ENCODE peak calls at places on chromosomes 3 and 15, in seven cellular contexts. O is fibroblast of pulmonary artery, A is uterus, T is T follicular helper cell, C is neuronal stem cell, S is activated T-cell treated with anti-CD3 and anti-CD28 coated beads for 24 hours, D is HS-5. W is an unnamed sample.

GRCh38 chr3:15309662-15310335 is 22.6 kb downstream of the SH3BP5 start:
- DNase-seq in S (no peak), D (no peak), O (no peak), C (no peak), T (no peak), A (no peak), W (no peak)

GRCh38 chr3:188796122-188796631 is 375.6 kb upstream of the TPRG1 start:
- DNase-seq in A (no peak), D (peak), T (no peak), S (no peak), O (peak), C (no peak), W (no peak)

GRCh38 chr15:71303977-71304376 is 188.7 kb downstream of the THSD4 start:
- DNase-seq in T (no peak), O (no peak), D (no peak), S (no peak), A (no peak), C (no peak), W (no peak)

GRCh38 chr3:128360705-128361271 is 105.9 kb downstream of the DNAJB8 start:
- DNase-seq in T (no peak), O (no peak), C (no peak), D (no peak), A (no peak), S (no peak), W (no peak)

GRCh38 chr15:64503640-64504039 is 43.3 kb downstream of the ZNF609 start:
- DNase-seq in T (no peak), O (no peak), A (no peak), D (no peak), C (no peak), S (no peak), W (no peak)

GRCh38 chr3:155385896-155386295 is 92.4 kb upstream of the STRIT1 start:
- DNase-seq in C (no peak), D (no peak), A (no peak), T (no peak), S (no peak), O (no peak), W (no peak)

GRCh38 chr15:67696087-67696486 is 129.2 kb upstream of the SKOR1 start:
- DNase-seq in O (no peak), A (no peak), C (no peak), T (no peak), S (no peak), D (no peak), W (no peak)

GRCh38 chr15:72785452-72786243 is 2.1 kb upstream of the ADPGK start:
- DNase-seq in T (no peak), A (no peak), C (no peak), O (no peak), S (peak), D (no peak), W (no peak)

GRCh38 chr3:55198554-55198953 is 270.7 kb upstream of the LRTM1 start:
- DNase-seq in S (no peak), D (peak), O (peak), A (peak), T (no peak), C (no peak), W (no peak)

GRCh38 chr3:101518421-101518871 is 5.4 kb upstream of the SENP7 start:
- DNase-seq in A (no peak), C (no peak), O (no peak), D (no peak), T (peak), S (peak), W (peak)

GRCh38 chr15:80026310-80026709 is 33.2 kb upstream of the ZFAND6 start:
- DNase-seq in D (no peak), A (no peak), S (no peak), C (no peak), T (no peak), O (no peak), W (no peak)

GRCh38 chr3:100708644-100708988 is 678 bp upstream of the TFG start:
- DNase-seq in T (no peak), C (no peak), A (no peak), O (no peak), S (no peak), D (no peak), W (peak)

W was measured in epithelial cell of prostate.